ENCODE peak calls at places on chromosome 18, in nine cellular contexts. I, D, W, O, F, A, J, C and K are unnamed samples.

GRCh38 chr18:1585881-1586488 is 681.3 kb downstream of the ADCYAP1 start:
- DNase-seq in O (peak), W (no peak), I (peak), J (peak), C (no peak), A (peak), D (no peak), F (peak), K (no peak)

GRCh38 chr18:13354414-13354813 is 135.9 kb downstream of the LDLRAD4 start:
- DNase-seq in A (no peak), J (no peak), F (no peak), I (no peak), W (no peak), O (no peak), D (no peak), C (no peak), K (no peak)

GRCh38 chr18:2108581-2108980 is 462.7 kb downstream of the METTL4 start:
- DNase-seq in W (no peak), A (no peak), J (no peak), F (peak), O (no peak), C (no peak), I (no peak), D (no peak), K (no peak)

GRCh38 chr18:1663879-1664705 is 759.4 kb downstream of the ADCYAP1 start:
- DNase-seq in D (peak), O (peak), I (peak), J (peak), W (peak), F (no peak), A (peak), C (no peak), K (peak)

GRCh38 chr18:22108674-22109073 is 60.7 kb upstream of the GATA6 start:
- DNase-seq in C (no peak), W (peak), A (peak), I (no peak), F (no peak), O (no peak), D (no peak), J (peak), K (no peak)

GRCh38 chr18:45361148-45361851 is 254.0 kb upstream of the SLC14A2 start:
- DNase-seq in F (no peak), W (no peak), I (no peak), D (no peak), A (no peak), J (no peak), C (no peak), O (no peak), K (no peak)

GRCh38 chr18:9081940-9082339 is 20.6 kb upstream of the NDUFV2 start:
- DNase-seq in D (no peak), A (no peak), I (no peak), F (no peak), C (no peak), W (no peak), J (no peak), O (no peak), K (no peak)

GRCh38 chr18:3067213-3068118 is 54.5 kb upstream of the LPIN2 start:
- DNase-seq in A (no peak), I (no peak), W (no peak), D (no peak), C (no peak), J (no peak), F (no peak), O (peak), K (no peak)

GRCh38 chr18:26487437-26487836 is 60.9 kb downstream of the KCTD1 start:
- DNase-seq in A (peak), I (peak), W (no peak), F (no peak), C (no peak), O (no peak), D (no peak), J (no peak), K (no peak)

GRCh38 chr18:54052259-54052658 is 172.2 kb downstream of the MBD2 start:
- DNase-seq in J (no peak), A (no peak), O (no peak), I (no peak), C (no peak), W (no peak), D (no peak), F (no peak), K (no peak)

GRCh38 chr18:67402543-67402942 is 114.0 kb downstream of the DSEL start:
- DNase-seq in J (no peak), O (no peak), D (no peak), W (no peak), A (no peak), C (no peak), I (peak), F (peak), K (no peak)

GRCh38 chr18:44716697-44717163 is 36.0 kb downstream of the SETBP1 start:
- DNase-seq in C (no peak), F (no peak), I (no peak), O (no peak), W (no peak), A (peak), D (no peak), J (no peak), K (no peak)

GRCh38 chr18:69085933-69086332 is 288.1 kb downstream of the CCDC102B start:
- DNase-seq in I (no peak), J (no peak), A (no peak), O (no peak), D (no peak), F (no peak), W (no peak), C (no peak), K (no peak)

GRCh38 chr18:35178260-35178659 is 62.6 kb upstream of the ZNF397 start:
- DNase-seq in I (peak), J (no peak), D (no peak), O (no peak), C (no peak), F (peak), W (no peak), A (peak), K (no peak)

GRCh38 chr18:46329736-46330246 is 225.6 kb downstream of the HAUS1 start:
- DNase-seq in C (no peak), D (no peak), I (no peak), W (no peak), F (no peak), A (no peak), J (no peak), O (no peak), K (no peak)

GRCh38 chr18:23977709-23978483 is 36.7 kb upstream of the TTC39C start:
- DNase-seq in A (no peak), D (no peak), C (no peak), W (no peak), J (no peak), O (no peak), F (no peak), I (peak), K (no peak)

GRCh38 chr18:28961669-28962228 is 784.8 kb upstream of the CDH2 start:
- DNase-seq in F (peak), O (peak), W (no peak), I (peak), J (peak), A (peak), C (no peak), D (no peak), K (no peak)

GRCh38 chr18:59697236-59697932 is at the start of gene CCBE1:
- DNase-seq in D (peak), A (peak), I (peak), C (peak), O (no peak), F (peak), W (peak), J (peak), K (peak)

GRCh38 chr18:69845588-69846506 is 101.8 kb downstream of the CD226 start:
- DNase-seq in C (no peak), J (peak), F (peak), W (no peak), D (no peak), I (no peak), A (no peak), O (no peak), K (no peak)

GRCh38 chr18:58180738-58181353 is 136.8 kb downstream of the NEDD4L start:
- DNase-seq in F (no peak), A (peak), W (peak), C (peak), D (no peak), O (peak), I (peak), J (peak), K (peak)

GRCh38 chr18:23354625-23355024 is 98.5 kb upstream of the RIOK3 start:
- DNase-seq in I (peak), W (no peak), D (no peak), F (peak), C (no peak), A (peak), O (no peak), J (peak), K (no peak)

GRCh38 chr18:57759650-57760049 is 43.5 kb downstream of the ATP8B1 start:
- DNase-seq in O (no peak), I (peak), A (peak), F (no peak), D (no peak), J (no peak), C (no peak), W (no peak), K (no peak)

GRCh38 chr18:8609711-8610441 is 639 bp downstream of the RAB12 start:
- DNase-seq in W (peak), J (peak), A (no peak), I (no peak), O (peak), F (no peak), C (peak), D (peak), K (no peak)

GRCh38 chr18:63208676-63209075 is 110.9 kb downstream of the BCL2 start:
- DNase-seq in O (no peak), J (no peak), D (no peak), A (no peak), I (no peak), W (no peak), F (no peak), C (no peak), K (no peak)
- TF ChIP-seq CTCF in O (no peak), J (no peak), D (no peak), A (no peak), I (no peak), W (no peak), F (no peak), C (no peak), K (no peak)

GRCh38 chr18:48337053-48337452 is 72.1 kb downstream of the ZBTB7C start:
- DNase-seq in I (no peak), O (no peak), W (no peak), C (no peak), J (no peak), F (no peak), A (no peak), D (no peak), K (no peak)

GRCh38 chr18:48334845-48335244 is 74.3 kb downstream of the ZBTB7C start:
- DNase-seq in C (no peak), O (no peak), D (no peak), A (no peak), I (no peak), W (no peak), J (no peak), F (no peak), K (no peak)

GRCh38 chr18:48335829-48336228 is 73.4 kb downstream of the ZBTB7C start:
- DNase-seq in A (no peak), I (no peak), F (no peak), J (no peak), D (no peak), C (no peak), W (no peak), O (no peak), K (no peak)

GRCh38 chr18:48338915-48339314 is 70.3 kb downstream of the ZBTB7C start:
- DNase-seq in I (no peak), F (no peak), J (no peak), C (no peak), A (no peak), O (no peak), W (no peak), D (no peak), K (no peak)

DNA sequence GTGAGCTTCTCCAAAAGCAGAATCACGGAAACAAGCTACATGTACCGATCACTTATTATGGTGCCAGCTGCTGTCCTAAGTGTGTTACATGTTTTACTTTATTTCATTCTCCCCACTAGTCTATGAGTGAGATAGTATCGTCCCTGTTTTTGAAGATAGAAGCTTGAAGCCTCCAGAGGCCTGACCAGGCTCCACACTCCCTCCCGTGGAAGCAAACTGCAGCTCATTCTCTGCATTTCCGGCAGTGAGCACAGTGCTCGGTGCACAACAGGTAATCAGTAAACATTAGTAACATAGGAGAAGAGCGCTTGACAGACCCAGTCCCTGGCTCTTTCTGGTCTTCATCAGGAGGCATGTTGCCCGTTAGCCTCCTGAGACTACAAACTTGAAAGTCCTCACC is 72.9 kb downstream of the ZBTB7C start:
- DNase-seq in A (no peak), F (peak), O (no peak), W (no peak), D (no peak), C (no peak), I (peak), J (peak), K (no peak)
- TF ChIP-seq CTCF in A (no peak), F (no peak), O (no peak), W (no peak), D (peak), C (no peak), I (peak), J (no peak), K (no peak)

DNA sequence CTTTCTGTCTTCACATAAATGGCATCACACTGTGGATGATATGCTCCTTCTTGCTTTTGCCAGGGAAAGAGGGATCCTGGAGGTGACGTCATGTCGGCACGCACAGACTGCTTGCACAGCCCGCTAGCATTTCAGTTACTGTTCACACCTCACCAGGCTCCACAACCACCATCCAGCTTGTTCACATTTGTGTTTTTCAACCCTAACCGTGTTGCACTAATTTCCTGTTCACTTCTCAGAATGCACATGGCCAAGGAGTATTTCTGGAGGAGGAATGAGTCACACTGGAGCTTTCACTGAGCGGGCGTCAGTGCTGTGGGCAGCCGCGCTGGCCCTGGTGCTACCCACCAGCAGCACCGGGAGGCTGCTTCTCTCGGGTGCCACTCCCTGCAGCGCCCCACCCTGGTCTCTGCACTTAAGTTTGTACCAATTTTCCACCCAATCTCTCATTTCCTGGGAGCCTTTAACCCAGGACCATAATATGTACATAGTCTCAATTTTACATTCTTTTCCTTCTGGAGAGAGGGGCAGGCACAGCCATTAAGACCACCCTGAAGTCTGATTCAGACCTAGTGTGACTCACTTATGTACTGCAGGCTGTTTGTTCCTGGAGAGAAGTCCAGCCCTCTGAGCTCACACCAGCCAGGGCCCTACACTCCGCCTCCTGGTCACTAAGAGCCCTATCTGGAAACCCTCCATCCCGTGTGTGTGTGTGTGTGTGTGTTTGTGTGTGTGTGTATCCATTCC is 65.1 kb downstream of the MBP start:
- DNase-seq in J (no peak), W (no peak), A (peak), D (peak), C (peak), F (peak), I (peak), O (no peak), K (no peak)
- TF ChIP-seq CTCF in J (no peak), W (no peak), A (peak), D (no peak), C (peak), F (peak), I (peak), O (peak), K (no peak)

GRCh38 chr18:14916851-14917250 is 168.9 kb downstream of the ANKRD30B start:
- DNase-seq in D (no peak), F (no peak), C (no peak), O (no peak), W (no peak), J (no peak), A (no peak), I (no peak), K (no peak)
- TF ChIP-seq CTCF in D (no peak), F (no peak), C (no peak), O (no peak), W (no peak), J (no peak), A (no peak), I (no peak), K (no peak)

GRCh38 chr18:50866765-50867164 is 12.2 kb upstream of the ME2 start:
- DNase-seq in W (no peak), C (no peak), I (peak), D (no peak), F (peak), J (no peak), O (peak), A (peak), K (no peak)
- TF ChIP-seq CTCF in W (peak), C (no peak), I (peak), D (peak), F (peak), J (no peak), O (peak), A (peak), K (no peak)

GRCh38 chr18:48950536-48951447 is at the start of gene SMAD7:
- DNase-seq in O (peak), F (no peak), W (peak), D (no peak), C (no peak), I (peak), J (no peak), A (peak), K (no peak)

GRCh38 chr18:48952287-48953095 is 1.7 kb upstream of the SMAD7 start:
- DNase-seq in O (peak), W (peak), F (peak), C (peak), A (peak), D (peak), I (peak), J (peak), K (no peak)

GRCh38 chr18:48953096-48953706 is 2.4 kb upstream of the SMAD7 start:
- DNase-seq in W (no peak), D (no peak), F (no peak), C (no peak), A (no peak), I (no peak), O (no peak), J (no peak), K (no peak)

GRCh38 chr18:48949606-48950535 is 894 bp downstream of the SMAD7 start:
- DNase-seq in C (no peak), O (peak), F (no peak), J (no peak), A (peak), W (peak), D (no peak), I (peak), K (no peak)

GRCh38 chr18:48951448-48952286 is 902 bp upstream of the SMAD7 start:
- DNase-seq in I (peak), D (peak), J (peak), O (peak), A (peak), F (peak), C (peak), W (peak), K (no peak)
- TF ChIP-seq CTCF in I (no peak), D (peak), J (no peak), O (peak), A (peak), F (peak), C (peak), W (peak), K (peak)

GRCh38 chr18:55779711-55780590 is 192.0 kb upstream of the TCF4 start:
- DNase-seq in I (peak), F (no peak), D (peak), A (no peak), O (peak), W (no peak), C (peak), J (peak), K (no peak)
- TF ChIP-seq CTCF in I (no peak), F (peak), D (peak), A (no peak), O (no peak), W (peak), C (peak), J (no peak), K (peak)

GRCh38 chr18:39485696-39486095 is 1920.1 kb upstream of the CELF4 start:
- DNase-seq in D (no peak), J (no peak), O (no peak), A (no peak), W (no peak), I (peak), F (peak), C (no peak), K (no peak)

GRCh38 chr18:39481281-39481680 is 1915.7 kb upstream of the CELF4 start:
- DNase-seq in J (no peak), I (no peak), O (no peak), W (no peak), F (no peak), A (no peak), D (no peak), C (no peak), K (no peak)

GRCh38 chr18:39487932-39488331 is 1922.3 kb upstream of the CELF4 start:
- DNase-seq in J (no peak), A (no peak), C (no peak), F (no peak), I (no peak), O (no peak), D (no peak), W (no peak), K (no peak)

GRCh38 chr18:39489426-39489825 is 1923.8 kb upstream of the CELF4 start:
- DNase-seq in D (no peak), O (no peak), J (no peak), F (no peak), I (peak), A (no peak), C (no peak), W (no peak), K (no peak)

DNA sequence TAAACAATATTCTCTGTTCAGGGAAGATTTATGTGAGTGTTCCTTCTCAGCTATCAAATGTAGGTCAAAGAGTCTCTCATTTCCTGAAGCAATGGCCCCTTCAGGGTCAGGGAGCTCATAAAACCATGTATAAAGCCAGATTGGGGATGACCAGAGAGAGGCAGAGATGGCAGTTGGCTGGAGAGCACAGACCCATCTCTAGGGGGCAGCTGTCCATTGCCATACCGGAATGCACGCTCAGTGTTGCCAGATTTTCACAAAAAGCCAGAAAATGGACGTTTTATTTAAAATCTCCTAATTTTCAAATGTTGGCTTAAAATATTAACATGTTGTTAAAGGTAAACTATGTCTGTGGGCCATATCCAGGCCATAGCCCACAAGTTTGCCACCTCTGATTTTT is 1920.7 kb upstream of the CELF4 start:
- DNase-seq in W (no peak), C (no peak), F (no peak), A (no peak), D (no peak), I (no peak), J (no peak), O (no peak), K (no peak)
- TF ChIP-seq CTCF in W (no peak), C (no peak), F (peak), A (no peak), D (no peak), I (no peak), J (no peak), O (no peak), K (no peak)